ENCODE peak calls at places on chromosome 22, in six cellular contexts. C is mesendoderm; B is naive thymus-derived CD4-positive, alpha-beta T cell; A is left ventricle myocardium inferior; L is ovary; H is fibroblast of lung. P is an unnamed sample. For H3K27me3, the result is how much of the 10 kb centered on the place peaks cover.

GRCh38 chr22:39348909-39349505 is 784 bp upstream of the SYNGR1 start:
- DNase-seq in L (peak), A (peak), B (no peak), H (no peak), C (no peak), P (no peak)

GRCh38 chr22:41574847-41575381 is 14.1 kb downstream of the CSDC2 start:
- DNase-seq in H (no peak), L (peak), B (no peak), A (peak), C (no peak), P (no peak)

GRCh38 chr22:19637405-19638281 is 76.7 kb upstream of the SEPTIN5 start:
- DNase-seq in C (no peak), L (no peak), H (no peak), B (no peak), A (no peak), P (no peak)

GRCh38 chr22:47148956-47149748 is 386.7 kb downstream of the TBC1D22A start:
- DNase-seq in L (no peak), H (no peak), A (no peak), B (no peak), C (no peak), P (no peak)

GRCh38 chr22:40533712-40534378 is 102.7 kb downstream of the MRTFA start:
- DNase-seq in L (no peak), C (peak), A (no peak), B (peak), H (peak), P (peak)

GRCh38 chr22:28822930-28823481 is 22.6 kb upstream of the XBP1 start:
- DNase-seq in A (no peak), B (peak), H (peak), L (no peak), C (no peak), P (peak)

GRCh38 chr22:19892249-19892879 is 37.7 kb upstream of the GNB1L start:
- DNase-seq in C (no peak), L (peak), H (peak), B (peak), A (no peak), P (peak)

GRCh38 chr22:41925783-41926460 is 684 bp downstream of the TNFRSF13C start:
- DNase-seq in H (peak), B (peak), C (peak), L (no peak), A (peak), P (peak)

GRCh38 chr22:37235897-37236607 is 8.0 kb downstream of the RAC2 start:
- DNase-seq in B (no peak), H (no peak), A (no peak), L (no peak), C (no peak), P (no peak)

GRCh38 chr22:23219787-23220484 is 39.6 kb downstream of the BCR start:
- DNase-seq in H (peak), A (no peak), B (no peak), C (peak), L (peak), P (peak)

GRCh38 chr22:39449708-39450107 is 7.1 kb upstream of the MGAT3 start:
- DNase-seq in A (no peak), C (no peak), H (no peak), B (no peak), L (no peak), P (no peak)

GRCh38 chr22:47250995-47251765 is 488.7 kb downstream of the TBC1D22A start:
- DNase-seq in C (no peak), L (no peak), B (no peak), A (no peak), H (no peak), P (no peak)

GRCh38 chr22:26550498-26551033 is 38.3 kb upstream of the TFIP11 start:
- DNase-seq in H (peak), B (no peak), L (no peak), A (peak), C (peak), P (no peak)

GRCh38 chr22:43317252-43317651 is 25.9 kb downstream of the SCUBE1 start:
- DNase-seq in A (no peak), L (no peak), C (peak), H (no peak), B (no peak), P (no peak)

GRCh38 chr22:30013201-30013600 is 67.1 kb upstream of the HORMAD2 start:
- DNase-seq in C (no peak), H (no peak), A (no peak), B (no peak), L (no peak), P (no peak)

GRCh38 chr22:26453812-26454500 is 24.9 kb downstream of the ASPHD2 start:
- DNase-seq in B (no peak), H (no peak), C (no peak), L (no peak), A (no peak), P (no peak)

GRCh38 chr22:37607010-37607911 is 1.4 kb upstream of the GGA1 start:
- DNase-seq in C (peak), L (peak), B (peak), H (peak), A (peak), P (peak)

GRCh38 chr22:39212721-39213376 is 31.9 kb downstream of the PDGFB start:
- DNase-seq in A (no peak), H (peak), L (no peak), B (no peak), C (peak), P (no peak)

GRCh38 chr22:41940853-41941765 is 5.8 kb downstream of the CENPM start:
- DNase-seq in A (peak), B (peak), H (peak), C (peak), L (peak), P (peak)

GRCh38 chr22:32478994-32479393 is 4.4 kb downstream of the FBXO7 start:
- DNase-seq in L (no peak), C (no peak), A (no peak), B (no peak), H (peak), P (no peak)

GRCh38 chr22:18121436-18122253 is 11.0 kb downstream of the TUBA8 start:
- DNase-seq in A (no peak), L (no peak), H (no peak), C (peak), B (no peak), P (no peak)

GRCh38 chr22:22576244-22576988 is 17.4 kb upstream of the PRAME start:
- DNase-seq in B (no peak), L (no peak), H (peak), A (peak), C (peak), P (no peak)

GRCh38 chr22:20247010-20247505 is 21.1 kb downstream of the RTN4R start:
- DNase-seq in B (no peak), C (no peak), A (no peak), L (no peak), H (peak), P (no peak)

GRCh38 chr22:16955678-16956210 is 52.3 kb downstream of the GAB4 start:
- DNase-seq in L (no peak), B (peak), H (no peak), C (no peak), A (no peak), P (no peak)

GRCh38 chr22:19258371-19258770 is 33.1 kb downstream of the CLTCL1 start:
- DNase-seq in B (no peak), L (no peak), C (no peak), A (no peak), H (no peak), P (no peak)

GRCh38 chr22:29004647-29005371 is 56.8 kb downstream of the C22orf31 start:
- DNase-seq in H (peak), B (no peak), C (peak), L (peak), A (peak), P (no peak)

GRCh38 chr22:17056807-17057206 is 28.0 kb upstream of the IL17RA start:
- DNase-seq in H (no peak), B (no peak), C (no peak), L (no peak), A (no peak), P (no peak)

GRCh38 chr22:19942071-19942885 is 660 bp upstream of the TXNRD2 start:
- DNase-seq in H (no peak), A (no peak), L (no peak), B (no peak), C (no peak), P (no peak)

GRCh38 chr22:33272180-33272579 is 214.0 kb upstream of the SYN3 start:
- DNase-seq in C (no peak), A (no peak), H (no peak), L (no peak), B (no peak), P (no peak)

GRCh38 chr22:32340437-32340836 is 17.2 kb upstream of the RFPL3 start:
- DNase-seq in B (no peak), H (no peak), A (no peak), L (no peak), C (no peak), P (no peak)

GRCh38 chr22:23391022-23391421 is 189.1 kb downstream of the IGLL1 start:
- DNase-seq in A (no peak), H (no peak), C (no peak), B (no peak), L (no peak), P (no peak)

GRCh38 chr22:40758390-40758789 is 60.8 kb downstream of the SLC25A17 start:
- DNase-seq in B (no peak), H (no peak), C (no peak), L (no peak), A (no peak), P (no peak)

GRCh38 chr22:41915035-41915782 is at the start of gene SHISA8:
- DNase-seq in B (peak), L (peak), C (peak), A (peak), H (peak), P (peak)

GRCh38 chr22:19879996-19880785 is 25.5 kb upstream of the GNB1L start:
- DNase-seq in C (no peak), B (no peak), L (peak), A (no peak), H (no peak), P (no peak)

GRCh38 chr22:21963790-21964211 is 11.2 kb upstream of the PPM1F start:
- DNase-seq in B (no peak), A (no peak), C (no peak), H (no peak), L (no peak), P (no peak)

GRCh38 chr22:22871536-22872278 is 15.9 kb upstream of the IGLL5 start:
- DNase-seq in A (no peak), H (no peak), L (no peak), C (no peak), B (no peak), P (no peak)

GRCh38 chr22:46057762-46058420 is 80.9 kb upstream of the WNT7B start:
- DNase-seq in H (peak), A (peak), C (no peak), B (peak), L (peak), P (peak)

GRCh38 chr22:42337356-42337755 is 66.9 kb upstream of the TCF20 start:
- DNase-seq in A (no peak), B (no peak), H (no peak), L (no peak), C (no peak), P (no peak)

GRCh38 chr22:27139935-27140493 is 482.6 kb downstream of the MIAT start:
- DNase-seq in L (peak), A (no peak), H (peak), B (no peak), C (no peak), P (no peak)

GRCh38 chr22:44357296-44357961 is 44.7 kb upstream of the SHISAL1 start:
- DNase-seq in A (peak), C (peak), B (no peak), L (no peak), H (no peak), P (no peak)

GRCh38 chr22:44357962-44358553 is 45.3 kb upstream of the SHISAL1 start:
- DNase-seq in B (no peak), H (peak), C (no peak), L (peak), A (peak), P (no peak)

GRCh38 chr22:44354288-44354687 is 41.5 kb upstream of the SHISAL1 start:
- DNase-seq in L (peak), B (no peak), C (no peak), H (no peak), A (no peak), P (no peak)

GRCh38 chr22:44353063-44353440 is 40.3 kb upstream of the SHISAL1 start:
- DNase-seq in H (no peak), A (no peak), C (no peak), L (peak), B (no peak), P (no peak)

DNA sequence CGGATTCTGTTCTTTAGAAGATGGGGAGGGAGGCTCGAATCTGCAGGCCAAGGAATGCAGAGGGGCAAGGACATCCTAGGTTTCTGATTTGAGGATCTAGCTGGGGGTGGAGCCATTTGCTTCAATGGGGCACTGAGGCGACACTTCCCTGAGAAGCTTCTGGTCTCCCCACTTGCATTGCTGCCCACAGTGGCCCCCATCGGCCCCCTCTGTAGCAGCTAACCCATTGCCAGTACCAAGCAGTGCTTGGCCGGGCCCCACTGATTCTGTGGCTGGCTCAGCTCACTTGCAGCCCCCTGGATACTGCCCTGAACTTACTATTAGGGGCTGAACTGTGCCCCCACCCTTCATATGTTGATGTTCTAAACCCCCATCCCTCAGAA is 42.9 kb upstream of the SHISAL1 start:
- DNase-seq in L (peak), H (no peak), B (no peak), C (no peak), A (peak), P (no peak)
- H3K27me3 ChIP-seq in L (under half), H (under half), B (under half), C (under half), A (under half), P (under half)

GRCh38 chr22:36208162-36208765 is 6.7 kb upstream of the APOL4 start:
- DNase-seq in H (no peak), B (no peak), L (no peak), C (no peak), A (no peak), P (no peak)
- H3K27ac ChIP-seq in H (no peak), B (no peak), L (no peak), C (no peak), A (peak), P (no peak)

DNA sequence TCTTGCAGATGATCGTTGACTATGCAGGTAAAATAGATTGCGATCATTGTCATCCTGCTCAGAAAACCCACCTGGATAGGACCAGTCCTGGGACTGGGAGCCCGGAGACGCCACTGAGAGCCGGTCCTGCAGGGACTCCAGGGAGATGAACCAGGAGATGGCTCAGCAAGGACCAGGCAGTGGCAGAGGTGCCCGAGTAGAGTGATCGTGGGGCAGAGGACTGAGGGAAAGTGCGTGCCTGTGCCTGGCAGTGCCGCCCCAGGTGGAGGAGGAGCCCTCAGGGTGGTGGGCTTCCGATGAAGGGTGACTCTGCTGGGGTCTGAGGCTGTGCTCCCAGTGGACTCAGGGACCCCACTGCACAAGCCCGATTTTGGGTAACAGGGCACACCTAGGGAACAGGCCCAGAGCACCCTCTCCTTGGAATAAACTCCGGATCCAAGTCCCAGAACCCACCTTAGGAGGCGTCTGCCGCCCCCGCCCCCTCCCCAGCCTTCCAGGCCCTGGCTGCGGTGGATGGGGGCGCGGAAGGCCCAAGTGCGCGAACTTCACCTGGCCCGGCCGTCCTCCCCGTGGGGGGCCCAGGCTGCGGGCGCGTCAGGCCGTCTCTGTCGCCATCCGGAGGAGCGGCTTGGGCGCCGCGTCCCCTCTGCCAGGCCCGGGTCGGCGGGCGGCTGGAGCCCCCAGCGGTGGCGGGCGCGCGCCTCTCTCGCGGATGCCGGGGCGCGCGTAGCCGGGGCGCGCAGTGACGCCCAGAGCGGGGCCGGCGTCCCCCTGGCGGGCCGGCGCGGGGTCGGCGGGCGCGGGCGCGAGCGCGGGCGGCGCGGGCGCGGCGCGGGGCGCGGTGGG is 1338.8 kb downstream of the BRD1 start:
- DNase-seq in B (no peak), C (peak), L (no peak), A (no peak), H (no peak), P (no peak)
- H3K4me3 ChIP-seq in B (no peak), C (no peak), L (no peak), A (no peak), H (no peak), P (no peak)

DNA sequence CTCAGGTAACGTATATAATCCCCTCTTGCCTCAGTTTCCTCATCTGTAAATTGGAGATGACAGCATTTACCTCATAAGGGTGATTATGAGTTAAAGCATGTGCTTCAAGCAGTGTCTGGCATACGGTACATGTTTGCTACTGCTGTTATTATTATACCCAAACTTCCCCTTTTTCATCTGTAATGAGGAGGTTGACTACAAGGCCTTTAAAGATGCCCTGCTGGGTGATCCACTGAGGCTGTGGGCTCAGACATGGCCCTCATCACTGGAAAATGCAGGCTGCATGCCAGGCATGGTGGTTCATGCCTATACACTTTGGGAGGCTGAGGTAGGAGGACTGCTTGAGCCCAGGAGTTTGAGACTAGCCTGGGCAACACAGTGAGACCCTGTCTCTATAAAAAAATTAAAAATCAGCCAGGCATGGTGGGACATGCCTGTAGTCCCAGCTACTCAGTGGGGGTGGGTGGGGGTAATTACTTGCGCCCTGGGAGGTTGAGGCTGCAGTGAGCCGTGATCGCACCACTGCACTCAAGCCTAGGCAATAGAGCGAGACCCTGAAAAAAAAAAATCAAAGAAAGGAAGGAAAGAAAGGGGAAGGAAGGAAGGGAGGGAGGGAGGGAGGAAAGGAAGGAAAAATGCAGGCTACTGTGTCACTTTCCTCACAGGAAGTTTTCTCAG is 4.3 kb downstream of the PIK3IP1 start:
- DNase-seq in B (no peak), A (no peak), H (no peak), L (no peak), C (no peak), P (no peak)
- H3K27me3 ChIP-seq in B (under half), A (under half), H (under half), L (under half), C (under half), P (under half)

GRCh38 chr22:50733521-50734342 is 4.3 kb upstream of the ACR start:
- DNase-seq in L (no peak), B (no peak), A (peak), H (peak), C (no peak), P (no peak)
- H3K27ac ChIP-seq in L (no peak), B (no peak), A (peak), H (no peak), C (no peak), P (no peak)

DNA sequence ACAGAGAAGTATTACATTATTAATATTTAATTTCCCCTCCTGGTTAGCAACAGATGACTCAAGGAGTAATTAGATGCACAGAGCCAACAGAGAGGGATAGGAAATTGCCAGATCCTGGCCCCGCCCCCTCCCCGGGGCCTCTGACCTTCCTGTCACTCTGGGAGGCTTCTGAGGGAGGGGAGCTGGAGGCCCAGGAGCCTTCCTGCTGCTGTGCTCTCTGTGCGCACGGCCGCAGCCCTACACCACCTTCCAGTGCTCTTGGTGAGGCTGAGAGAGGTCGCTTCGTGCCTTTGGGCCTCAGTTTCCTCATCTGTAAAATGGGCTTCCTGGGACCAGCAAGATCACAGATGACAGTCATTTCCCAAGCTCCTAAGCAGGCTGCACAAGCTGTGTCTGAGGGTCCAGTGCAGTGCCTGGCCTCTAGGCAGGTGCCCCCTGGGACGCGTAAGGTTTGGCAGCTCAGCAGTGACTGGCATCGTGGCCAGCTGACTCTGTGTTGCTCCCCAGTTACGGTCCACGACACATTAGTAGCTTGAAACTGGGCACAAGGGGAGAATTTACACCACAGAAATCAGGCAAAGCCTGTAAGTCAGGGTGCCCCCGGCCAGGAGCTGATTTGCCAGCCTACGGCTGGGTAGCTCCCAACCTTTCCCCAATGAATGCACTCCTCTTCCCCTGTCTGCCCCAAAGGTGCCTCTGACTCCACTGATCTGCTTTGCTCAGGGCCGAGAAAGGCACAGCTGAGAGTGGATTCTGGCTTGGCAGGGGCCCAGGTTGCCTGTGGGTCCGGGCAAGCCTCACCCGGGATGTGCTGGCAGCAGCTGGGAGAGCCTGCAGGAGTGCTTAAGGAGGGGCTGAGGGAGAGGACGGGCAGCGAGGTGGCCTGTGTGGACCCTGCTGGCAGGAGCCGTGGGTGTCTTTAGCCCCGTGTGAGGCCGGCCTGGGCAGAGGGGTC is 2.3 kb downstream of the ADORA2A start:
- DNase-seq in B (peak), L (no peak), C (peak), H (peak), A (peak), P (peak)
- H3K4me3 ChIP-seq in B (peak), L (no peak), C (no peak), H (no peak), A (no peak), P (peak)

P was measured in CD4-positive, alpha-beta memory T cell.